ENCODE peak calls at places on chromosomes 12 and 14, in four cellular contexts. K is astrocyte of the cerebellum, R is ascending aorta, Q is psoas muscle. U is an unnamed sample.

GRCh38 chr12:76679778-76680177 is 84.1 kb upstream of the ZDHHC17 start:
- DNase-seq in R (no peak), Q (no peak), K (no peak), U (no peak)

GRCh38 chr14:51117579-51117978 is 22.7 kb upstream of the TRIM9 start:
- DNase-seq in R (no peak), Q (no peak), K (no peak), U (no peak)

GRCh38 chr12:28951941-28952340 is 197.1 kb upstream of the FAR2 start:
- DNase-seq in K (no peak), Q (no peak), R (no peak), U (no peak)

GRCh38 chr14:69088523-69089445 is 64.1 kb downstream of the DCAF5 start:
- DNase-seq in K (no peak), Q (no peak), R (no peak), U (no peak)

GRCh38 chr12:128583453-128583852 is 240.3 kb downstream of the SLC15A4 start:
- DNase-seq in R (no peak), Q (no peak), K (no peak), U (no peak)

GRCh38 chr14:61630399-61630798 is 64.9 kb upstream of the HIF1A start:
- DNase-seq in Q (no peak), R (no peak), K (no peak), U (no peak)

GRCh38 chr14:31692376-31692781 is 131.2 kb downstream of the NUBPL start:
- DNase-seq in Q (no peak), R (no peak), K (peak; percentile 81), U (no peak)

GRCh38 chr12:14048949-14049545 is 67.6 kb upstream of the GRIN2B start:
- DNase-seq in K (no peak), R (no peak), Q (no peak), U (no peak)

GRCh38 chr14:103656758-103657133 is 27.7 kb downstream of the KLC1 start:
- DNase-seq in Q (no peak), R (no peak), K (no peak), U (no peak)

GRCh38 chr14:89139404-89140247 is 277.4 kb downstream of the FOXN3 start:
- DNase-seq in Q (no peak), R (no peak), K (no peak), U (no peak)

GRCh38 chr14:68977741-68978549 is 1.2 kb downstream of the ACTN1 start:
- DNase-seq in R (peak; percentile 94), K (peak; percentile 78), Q (peak; percentile 61), U (no peak)

GRCh38 chr14:65790185-65790815 is 377.8 kb downstream of the FUT8 start:
- DNase-seq in Q (no peak), K (no peak), R (no peak), U (no peak)

GRCh38 chr12:97363693-97364092 is 98.9 kb upstream of the RMST start:
- DNase-seq in K (no peak), Q (no peak), R (no peak), U (no peak)

GRCh38 chr14:74457511-74457910 is 31.5 kb upstream of the SYNDIG1L start:
- DNase-seq in Q (no peak), K (no peak), R (no peak), U (no peak)

GRCh38 chr12:109347579-109347978 is at the start of gene MYO1H:
- DNase-seq in K (no peak), Q (no peak), R (no peak), U (no peak)

GRCh38 chr14:77989441-77989891 is 180.7 kb upstream of the NRXN3 start:
- DNase-seq in Q (no peak), R (peak; percentile 52), K (no peak), U (no peak)

GRCh38 chr12:67919406-67919805 is 69.8 kb upstream of the IFNG-AS1 start:
- DNase-seq in R (no peak), K (no peak), Q (no peak), U (no peak)

GRCh38 chr14:81710232-81710845 is 176.7 kb upstream of the SEL1L start:
- DNase-seq in K (peak; percentile 5), Q (no peak), R (no peak), U (peak; percentile 1)

GRCh38 chr14:60984225-60984624 is 3.2 kb downstream of the SLC38A6 start:
- DNase-seq in R (no peak), K (no peak), Q (no peak), U (no peak)

GRCh38 chr12:69879007-69879960 is 54.3 kb downstream of the MYRFL start:
- DNase-seq in R (peak; percentile 77), Q (peak; percentile 67), K (peak; percentile 66), U (peak; percentile 7)

GRCh38 chr12:23139026-23139425 is 514.1 kb downstream of the ETNK1 start:
- DNase-seq in Q (no peak), R (no peak), K (no peak), U (no peak)

GRCh38 chr14:66514206-66514605 is 6.3 kb downstream of the GPHN start:
- DNase-seq in R (no peak), K (no peak), Q (no peak), U (no peak)

GRCh38 chr14:106766145-106766544 is 1239.8 kb downstream of the TMEM121 start:
- DNase-seq in R (no peak), Q (no peak), K (no peak), U (no peak)

GRCh38 chr14:75591987-75592575 is 13.7 kb downstream of the FLVCR2 start:
- DNase-seq in R (no peak), Q (no peak), K (no peak), U (no peak)

GRCh38 chr14:77240336-77240915 is 30.6 kb downstream of the NGB start:
- DNase-seq in R (no peak), Q (peak; percentile 36), K (no peak), U (no peak)

GRCh38 chr12:67425394-67425793 is 156.2 kb downstream of the CAND1 start:
- DNase-seq in R (no peak), K (no peak), Q (no peak), U (no peak)

GRCh38 chr14:33938131-33938949 is 12.5 kb downstream of the EGLN3 start:
- DNase-seq in Q (peak; percentile 88), K (no peak), R (peak; percentile 76), U (no peak)

GRCh38 chr12:112992541-112993398 is 14.5 kb downstream of the OAS2 start:
- DNase-seq in K (peak; percentile 52), R (peak; percentile 65), Q (no peak), U (no peak)

GRCh38 chr12:69901141-69901900 is 76.3 kb downstream of the MYRFL start:
- DNase-seq in Q (no peak), K (no peak), R (no peak), U (no peak)

GRCh38 chr12:4143909-4144308 is 129.7 kb upstream of the CCND2 start:
- DNase-seq in K (no peak), Q (no peak), R (no peak), U (no peak)

GRCh38 chr14:57871487-57872080 is 5.7 kb upstream of the SLC35F4 start:
- DNase-seq in Q (no peak), K (peak; percentile 50), R (no peak), U (peak; percentile 29)

GRCh38 chr14:37711499-37712475 is 116.4 kb downstream of the TTC6 start:
- DNase-seq in K (no peak), Q (no peak), R (no peak), U (no peak)

GRCh38 chr14:61564623-61565091 is 130.7 kb upstream of the HIF1A start:
- DNase-seq in R (peak; percentile 63), K (peak; percentile 84), Q (no peak), U (peak; percentile 94)

GRCh38 chr12:62933220-62933870 is 1.6 kb downstream of the PPM1H start:
- DNase-seq in K (no peak), Q (peak; percentile 56), R (no peak), U (no peak)

GRCh38 chr14:75268638-75269550 is 9.7 kb upstream of the FOS start:
- DNase-seq in Q (no peak), K (no peak), R (no peak), U (no peak)

DNA sequence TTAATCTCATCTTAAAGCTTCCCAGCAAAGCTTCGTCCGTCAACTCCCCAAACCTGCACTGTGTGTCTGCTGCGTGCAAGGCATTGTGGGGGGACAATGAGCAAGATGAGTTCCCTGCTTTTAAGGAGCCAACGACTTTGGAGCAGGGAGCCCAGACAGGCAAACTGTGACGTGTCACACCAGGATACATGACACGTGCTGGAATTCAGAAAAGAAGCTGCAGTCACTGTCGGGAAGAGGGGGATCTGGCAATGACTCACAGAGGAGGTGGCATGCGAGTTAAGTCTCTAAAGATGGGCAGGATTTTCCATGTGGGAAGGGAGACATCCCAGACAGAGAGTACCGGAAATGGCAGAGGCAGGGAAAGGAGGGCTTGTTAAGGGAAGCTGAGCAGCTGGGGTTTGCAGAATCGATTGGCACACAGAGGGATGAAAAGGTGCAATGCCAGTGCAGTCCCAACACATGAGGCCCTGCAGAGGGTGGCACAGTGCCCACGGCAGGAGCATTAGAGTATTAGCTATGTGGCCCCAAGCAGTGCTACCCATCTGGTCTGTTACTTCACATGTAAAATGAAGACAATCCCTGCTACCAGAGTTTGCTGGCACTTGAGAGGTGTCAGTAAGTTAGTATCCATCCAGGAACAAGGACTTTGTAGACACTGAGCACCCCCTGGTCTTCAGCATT is 52.9 kb downstream of the SETD3 start:
- DNase-seq in Q (no peak), R (no peak), K (no peak), U (peak; percentile 43)
- TF ChIP-seq CTCF in Q (no peak), R (no peak), K (no peak), U (no peak)

GRCh38 chr12:104475269-104475668 is 18.5 kb downstream of the CHST11 start:
- DNase-seq in Q (no peak), R (no peak), K (no peak), U (no peak)

GRCh38 chr12:104480012-104480411 is 23.3 kb downstream of the CHST11 start:
- DNase-seq in K (no peak), R (no peak), Q (no peak), U (no peak)

GRCh38 chr12:104479141-104479662 is 22.5 kb downstream of the CHST11 start:
- DNase-seq in Q (no peak), R (no peak), K (no peak), U (no peak)

GRCh38 chr12:104478396-104479140 is 21.8 kb downstream of the CHST11 start:
- DNase-seq in K (no peak), R (no peak), Q (no peak), U (no peak)

DNA sequence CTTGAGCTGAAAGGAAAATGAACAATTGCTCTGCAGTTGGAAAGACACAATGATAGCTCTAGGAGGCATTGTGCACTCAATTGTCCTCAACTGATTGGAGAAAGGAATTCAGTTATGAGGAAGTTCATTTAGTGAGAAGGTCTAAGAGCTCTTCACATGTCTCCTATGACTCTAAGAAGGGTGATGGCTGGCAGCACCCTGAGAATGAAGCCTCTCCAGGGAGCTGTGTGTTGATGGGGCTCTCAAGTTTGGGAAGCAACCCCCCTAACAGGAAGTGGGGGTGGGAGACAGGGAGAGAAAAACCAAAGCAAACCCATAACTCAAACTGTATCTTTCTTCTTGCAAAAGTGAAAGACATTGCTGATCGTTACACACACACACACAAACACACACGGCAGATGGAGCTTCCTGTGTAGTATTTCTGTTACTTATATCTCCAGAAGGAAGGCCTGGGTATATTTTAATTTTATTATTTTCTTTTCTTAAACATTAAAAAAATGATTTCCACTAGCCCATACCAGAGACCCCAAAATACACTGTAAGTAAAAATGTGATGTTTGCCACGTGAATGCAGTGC is 21.2 kb downstream of the CHST11 start:
- DNase-seq in Q (no peak), K (no peak), R (no peak), U (no peak)
- H3K4me3 ChIP-seq in Q (no peak overlapping the region), K (no peak overlapping the region), R (no peak overlapping the region), U (no peak overlapping the region)

GRCh38 chr14:91889477-91890211 is 22.3 kb upstream of the TC2N start:
- DNase-seq in R (no peak), Q (no peak), K (no peak), U (no peak)
- TF ChIP-seq CTCF in R (no peak), Q (no peak), K (no peak), U (no peak)

DNA sequence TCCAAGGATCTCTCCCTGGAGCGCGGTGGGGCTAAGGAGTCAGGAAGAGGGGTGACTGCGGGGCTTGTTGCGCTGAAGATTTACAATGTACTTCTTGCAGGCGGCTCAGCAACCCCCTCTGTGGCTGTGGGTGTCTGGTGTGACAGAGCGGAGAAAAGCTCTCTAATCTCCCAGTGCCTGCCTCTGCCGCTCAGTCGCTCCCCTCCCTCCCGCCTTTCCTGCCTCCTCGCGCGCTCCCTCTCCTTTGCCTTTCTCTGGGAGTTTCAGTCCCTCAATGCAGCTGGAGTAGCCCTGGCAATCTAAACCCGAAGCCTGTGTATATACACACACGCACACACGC is 799 bp upstream of the TRHDE start:
- DNase-seq in K (peak; percentile 34), Q (peak; percentile 48), R (no peak), U (no peak)
- H3K4me3 ChIP-seq in K (peak overlapping the region; percentile 79), Q (peak overlapping the region; percentile 71), R (peak overlapping the region; percentile 82), U (peak overlapping the region; percentile 96)

U was measured in kidney epithelial cell.